ENCODE peak calls at places on chromosomes 13 and 19, in four cellular contexts. J is fibroblast of pulmonary artery, H is type B pancreatic cell, A is dorsolateral prefrontal cortex. T is an unnamed sample.

GRCh38 chr19:1131718-1132552 is 28.1 kb downstream of the GPX4 start:
- DNase-seq in A (peak; percentile 77), J (peak; percentile 92), H (no peak), T (peak; percentile 96)

GRCh38 chr13:47133024-47133445 is 236.2 kb upstream of the HTR2A start:
- DNase-seq in J (peak; percentile 15), H (no peak), A (no peak), T (no peak)

GRCh38 chr19:53467138-53467502 is 413 bp upstream of the ZNF813 start:
- DNase-seq in H (no peak), A (no peak), J (no peak), T (peak; percentile 5)

GRCh38 chr13:80168089-80168850 is 172.7 kb downstream of the SPRY2 start:
- DNase-seq in J (peak; percentile 35), H (no peak), A (no peak), T (peak; percentile 33)

GRCh38 chr19:55259540-55260210 is 858 bp upstream of the PPP6R1 start:
- DNase-seq in H (no peak), A (no peak), J (peak; percentile 7), T (peak; percentile 4)

GRCh38 chr13:50320297-50320862 is 305.1 kb downstream of the KCNRG start:
- DNase-seq in H (no peak), A (no peak), J (peak; percentile 48), T (peak; percentile 55)

GRCh38 chr19:45138303-45138751 is 22.5 kb downstream of the NKPD1 start:
- DNase-seq in J (no peak), H (no peak), A (no peak), T (no peak)

GRCh38 chr13:89382986-89383385 is 1711.8 kb downstream of the SLITRK5 start:
- DNase-seq in J (no peak), A (no peak), H (no peak), T (no peak)

GRCh38 chr19:575527-576506 is 3.4 kb downstream of the BSG start:
- DNase-seq in J (peak; percentile 52), A (no peak), H (no peak), T (peak; percentile 89)

GRCh38 chr13:75223981-75224742 is 257.8 kb downstream of the TBC1D4 start:
- DNase-seq in A (no peak), H (no peak), J (no peak), T (peak; percentile 49)

GRCh38 chr19:54955356-54955755 is 8.0 kb upstream of the NLRP7 start:
- DNase-seq in J (no peak), H (no peak), A (no peak), T (no peak)

GRCh38 chr19:40371802-40372122 is 18.2 kb downstream of the HIPK4 start:
- DNase-seq in A (no peak), J (no peak), H (no peak), T (no peak)

GRCh38 chr13:112562254-112562653 is 25.7 kb downstream of the TUBGCP3 start:
- DNase-seq in H (no peak), A (no peak), J (no peak), T (no peak)

GRCh38 chr19:15562861-15563260 is 52.2 kb upstream of the CYP4F8 start:
- DNase-seq in A (no peak), J (no peak), H (no peak), T (no peak)

GRCh38 chr13:93942016-93942415 is 537.5 kb downstream of the DCT start:
- DNase-seq in H (no peak), A (no peak), J (no peak), T (peak; percentile 19)

GRCh38 chr13:69935043-69935442 is 172.6 kb upstream of the ATXN8OS start:
- DNase-seq in A (no peak), J (no peak), H (no peak), T (peak; percentile 71)

DNA sequence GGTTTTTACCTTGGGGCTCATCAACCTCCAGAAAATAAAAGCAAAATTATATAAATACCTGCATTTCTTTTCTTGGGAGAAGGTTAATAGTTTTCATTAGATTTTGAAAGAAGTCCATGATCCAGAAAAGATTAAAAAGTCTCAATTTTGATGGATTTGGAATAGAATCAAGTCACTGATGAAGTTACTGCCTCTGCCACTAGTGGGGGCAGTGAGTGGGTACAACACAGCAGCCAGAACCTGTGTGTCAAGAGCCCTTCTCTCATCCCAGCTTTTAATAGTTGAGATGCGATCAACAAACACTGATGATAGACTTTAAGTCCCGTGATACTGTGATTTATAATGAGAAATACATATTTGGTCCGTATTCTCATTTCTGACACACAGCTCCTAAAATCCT is 686.7 kb downstream of the DIAPH3 start:
- DNase-seq in J (no peak), A (no peak), H (no peak), T (no peak)
- TF ChIP-seq CTCF in J (peak; percentile 49), A (no peak), H (peak; percentile 56), T (peak; percentile 14)

GRCh38 chr19:11563530-11563929 is 4.5 kb upstream of the ELOF1 start:
- DNase-seq in A (no peak), H (no peak), J (no peak), T (no peak)

GRCh38 chr19:11555246-11555645 is 3.8 kb downstream of the ELOF1 start:
- DNase-seq in H (no peak), J (no peak), A (no peak), T (no peak)

GRCh38 chr19:11558881-11559828 is at the start of gene ELOF1:
- DNase-seq in A (peak; percentile 98), H (peak; percentile 97), J (peak; percentile 98), T (peak; percentile 99)

GRCh38 chr19:11556634-11557420 is 2.2 kb downstream of the ELOF1 start:
- DNase-seq in J (no peak), H (no peak), A (no peak), T (no peak)

GRCh38 chr19:11560404-11560988 is 1.5 kb upstream of the ELOF1 start:
- DNase-seq in H (no peak), A (no peak), J (peak; percentile 80), T (peak; percentile 73)
- TF ChIP-seq CTCF in H (peak; percentile 79), A (peak; percentile 68), J (peak; percentile 57), T (peak; percentile 72)

DNA sequence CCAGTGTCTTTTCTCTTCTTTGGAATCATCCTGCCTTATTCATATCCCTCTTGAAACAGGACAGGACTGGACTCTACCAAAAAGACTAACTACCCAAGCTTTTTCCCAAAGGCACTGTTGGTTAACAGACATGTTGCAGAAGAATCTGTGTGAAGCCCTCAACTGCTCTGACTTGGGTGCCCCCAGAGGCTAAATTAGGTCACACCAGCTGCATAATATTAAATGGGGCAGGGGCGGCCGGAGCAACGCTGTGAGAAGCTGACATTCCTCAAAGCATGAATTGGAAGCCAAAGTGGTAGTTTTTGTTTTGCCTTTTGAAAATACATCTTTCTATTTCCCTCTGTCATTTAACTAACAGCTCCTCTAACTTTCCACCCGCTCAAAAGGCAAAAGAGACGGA is 185.9 kb downstream of the LHFPL6 start:
- DNase-seq in A (peak; percentile 6), H (no peak), J (peak; percentile 34), T (no peak)
- TF ChIP-seq CTCF in A (peak; percentile 56), H (peak; percentile 70), J (peak; percentile 37), T (no peak)

GRCh38 chr19:32289566-32290210 is 55.7 kb upstream of the ZNF507 start:
- DNase-seq in A (no peak), J (no peak), H (no peak), T (no peak)

GRCh38 chr19:32287086-32287485 is 58.3 kb upstream of the ZNF507 start:
- DNase-seq in J (peak; percentile 2), A (no peak), H (no peak), T (no peak)

GRCh38 chr19:32291876-32292275 is 53.5 kb upstream of the ZNF507 start:
- DNase-seq in H (no peak), A (no peak), J (no peak), T (no peak)

GRCh38 chr19:32287811-32288227 is 57.6 kb upstream of the ZNF507 start:
- DNase-seq in A (peak; percentile 36), J (peak; percentile 82), H (no peak), T (peak; percentile 35)
- TF ChIP-seq CTCF in A (peak; percentile 52), J (peak; percentile 59), H (peak; percentile 63), T (peak; percentile 42)

T was measured in epithelial cell of esophagus.